ENCODE peak calls at places on chromosome 18, in four cellular contexts. O is GM12878, E is K562, Y is HepG2. Q is an unnamed sample.

GRCh38 chr18:21362921-21363320 is 120.9 kb downstream of the GREB1L start:
- DNase-seq in Y (no peak), E (no peak), O (no peak), Q (no peak)

GRCh38 chr18:50830544-50830943 is 10.7 kb upstream of the MRO start:
- DNase-seq in O (no peak), E (no peak), Y (no peak), Q (no peak)

GRCh38 chr18:31877900-31878299 is 65.0 kb downstream of the TRAPPC8 start:
- DNase-seq in O (no peak), Y (no peak), E (no peak), Q (no peak)

GRCh38 chr18:36901277-36901701 is 72.4 kb downstream of the KIAA1328 start:
- DNase-seq in Y (no peak), E (peak), O (no peak), Q (no peak)

GRCh38 chr18:3037423-3037915 is 24.5 kb upstream of the LPIN2 start:
- DNase-seq in O (peak), E (peak), Y (peak), Q (peak)

GRCh38 chr18:51151185-51151567 is 46.3 kb downstream of the MEX3C start:
- DNase-seq in O (no peak), Y (no peak), E (no peak), Q (no peak)

GRCh38 chr18:39434223-39434622 is 1868.6 kb upstream of the CELF4 start:
- DNase-seq in E (no peak), O (no peak), Y (no peak), Q (no peak)

GRCh38 chr18:79586436-79587297 is 92.9 kb upstream of the CTDP1 start:
- DNase-seq in E (peak), Y (no peak), O (no peak), Q (no peak)

GRCh38 chr18:49011291-49011746 is 60.6 kb upstream of the SMAD7 start:
- DNase-seq in E (no peak), O (no peak), Y (no peak), Q (no peak)

GRCh38 chr18:25289040-25289631 is 62.8 kb downstream of the ZNF521 start:
- DNase-seq in Y (no peak), O (no peak), E (no peak), Q (no peak)

GRCh38 chr18:68797901-68798300 is at the start of gene CCDC102B:
- DNase-seq in E (no peak), Y (no peak), O (no peak), Q (no peak)

GRCh38 chr18:67104700-67105284 is 411.7 kb downstream of the DSEL start:
- DNase-seq in O (no peak), Y (peak), E (peak), Q (no peak)

GRCh38 chr18:50582500-50582899 is 22.6 kb downstream of the MAPK4 start:
- DNase-seq in O (no peak), Y (no peak), E (no peak), Q (no peak)

GRCh38 chr18:40534748-40535147 is 1420.3 kb upstream of the PIK3C3 start:
- DNase-seq in E (no peak), O (no peak), Y (no peak), Q (no peak)

GRCh38 chr18:71831039-71831438 is 713.1 kb downstream of the CBLN2 start:
- DNase-seq in Y (no peak), O (no peak), E (no peak), Q (no peak)

GRCh38 chr18:11751305-11752115 is 62.4 kb downstream of the GNAL start:
- DNase-seq in O (no peak), Y (no peak), E (no peak), Q (no peak)

GRCh38 chr18:28147674-28148171 is 29.2 kb downstream of the CDH2 start:
- DNase-seq in O (no peak), Y (peak), E (no peak), Q (no peak)

GRCh38 chr18:70419526-70419925 is 130.7 kb downstream of the SOCS6 start:
- DNase-seq in O (no peak), E (no peak), Y (no peak), Q (no peak)

GRCh38 chr18:28823506-28824182 is 646.7 kb upstream of the CDH2 start:
- DNase-seq in O (no peak), E (no peak), Y (no peak), Q (no peak)

GRCh38 chr18:60984496-60984895 is 348.7 kb upstream of the CDH20 start:
- DNase-seq in Y (no peak), E (no peak), O (no peak), Q (no peak)

GRCh38 chr18:54964741-54965140 is 5.5 kb upstream of the CCDC68 start:
- DNase-seq in E (no peak), O (no peak), Y (no peak), Q (peak)

GRCh38 chr18:12295389-12296086 is 12.5 kb upstream of the TUBB6 start:
- DNase-seq in O (no peak), E (no peak), Y (no peak), Q (no peak)

GRCh38 chr18:3827236-3827635 is 377.3 kb downstream of the TGIF1 start:
- DNase-seq in O (no peak), Y (no peak), E (no peak), Q (no peak)

GRCh38 chr18:32049393-32050161 is 31.0 kb downstream of the RNF125 start:
- DNase-seq in O (no peak), E (no peak), Y (no peak), Q (no peak)

GRCh38 chr18:28657836-28658410 is 481.0 kb upstream of the CDH2 start:
- DNase-seq in O (no peak), Y (no peak), E (no peak), Q (no peak)

GRCh38 chr18:35983818-35984217 is 11.3 kb downstream of the RMP24 start:
- DNase-seq in Y (no peak), E (no peak), O (no peak), Q (no peak)

GRCh38 chr18:79853993-79854364 is 56.2 kb downstream of the KCNG2 start:
- DNase-seq in O (no peak), E (no peak), Y (no peak), Q (no peak)

GRCh38 chr18:73119574-73119973 is 251.8 kb upstream of the NETO1 start:
- DNase-seq in E (no peak), O (no peak), Y (no peak), Q (peak)
- TF ChIP-seq JUND in E (no peak), O (no peak), Y (no peak), Q (no peak)

DNA sequence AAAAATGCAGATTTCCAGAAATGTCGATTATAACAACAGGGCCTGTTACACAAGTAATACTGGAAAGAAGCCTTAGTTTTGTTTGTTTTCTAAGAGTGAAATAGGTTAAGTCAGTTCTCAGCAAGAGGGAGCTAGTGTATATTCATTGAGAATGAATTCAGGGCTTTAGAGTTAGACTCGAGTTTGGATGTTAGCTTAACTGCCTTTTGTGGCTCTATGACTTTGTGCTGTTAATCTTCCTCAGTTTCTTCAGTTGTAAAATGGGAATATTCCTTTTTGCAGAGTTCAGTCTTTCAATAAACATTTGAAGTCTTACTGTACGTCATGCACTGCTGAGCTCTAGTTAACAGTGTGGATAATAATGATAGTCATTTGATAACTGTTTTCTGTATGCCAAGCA is 989 bp downstream of the NDUFV2 start:
- DNase-seq in O (no peak), E (no peak), Y (no peak), Q (peak)
- TF ChIP-seq JUND in O (no peak), E (no peak), Y (no peak), Q (no peak)

GRCh38 chr18:33467531-33467930 is 27.0 kb upstream of the CCDC178 start:
- DNase-seq in O (no peak), E (no peak), Y (no peak), Q (no peak)
- TF ChIP-seq JUND in O (no peak), E (no peak), Y (no peak), Q (no peak)

GRCh38 chr18:13487237-13487636 is 239.1 kb downstream of the FAM210A start:
- DNase-seq in E (no peak), Y (no peak), O (no peak), Q (no peak)

GRCh38 chr18:13485182-13485581 is 241.2 kb downstream of the FAM210A start:
- DNase-seq in Y (no peak), O (no peak), E (no peak), Q (no peak)

GRCh38 chr18:13488281-13488929 is 238.0 kb downstream of the FAM210A start:
- DNase-seq in Y (no peak), E (no peak), O (no peak), Q (no peak)

GRCh38 chr18:13485604-13486003 is 240.8 kb downstream of the FAM210A start:
- DNase-seq in O (no peak), Y (no peak), E (no peak), Q (no peak)

GRCh38 chr18:13486686-13487085 is 239.7 kb downstream of the FAM210A start:
- DNase-seq in E (no peak), Y (no peak), O (no peak), Q (no peak)
- TF ChIP-seq JUND in E (no peak), Y (no peak), O (no peak), Q (no peak)

GRCh38 chr18:57780318-57781127 is 22.6 kb downstream of the ATP8B1 start:
- DNase-seq in Y (no peak), O (peak), E (peak), Q (no peak)
- TF ChIP-seq JUND in Y (no peak), O (no peak), E (peak), Q (no peak)

DNA sequence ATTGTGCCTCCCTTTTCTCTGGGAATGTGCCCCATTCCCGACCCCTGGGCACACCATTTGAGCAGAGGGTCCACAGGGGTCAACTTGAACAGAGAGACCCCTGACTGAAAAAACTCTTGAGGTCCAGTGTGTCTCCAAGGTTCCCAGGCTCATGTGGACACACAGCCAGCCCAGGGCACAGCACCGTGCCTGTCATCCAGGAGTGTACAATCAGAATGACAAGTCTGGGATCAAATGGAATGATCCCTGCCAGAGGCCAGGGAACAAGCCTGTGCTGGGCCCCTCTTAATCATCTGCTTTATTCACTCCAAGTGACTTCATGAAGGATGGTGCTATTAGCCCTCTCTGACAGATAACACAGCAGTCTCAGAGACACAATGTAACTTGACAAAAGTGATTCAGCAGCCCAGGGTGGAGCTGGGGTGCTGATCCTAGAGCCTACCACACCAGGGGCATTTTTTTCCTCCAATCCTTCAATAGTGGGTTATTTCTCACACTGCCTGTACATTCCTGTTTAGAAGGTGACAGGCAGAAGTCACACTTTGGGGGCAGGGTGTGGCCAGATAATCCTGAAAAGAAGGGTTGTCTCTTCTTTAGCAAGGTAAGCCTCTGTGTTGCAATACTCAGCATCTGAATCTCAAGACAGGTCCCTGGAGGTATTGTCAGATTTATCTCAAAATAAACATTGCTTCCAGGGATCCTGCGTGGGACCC is 84.0 kb upstream of the TMEM200C start:
- DNase-seq in Y (no peak), O (no peak), E (no peak), Q (no peak)
- TF ChIP-seq JUND in Y (no peak), O (no peak), E (no peak), Q (no peak)

DNA sequence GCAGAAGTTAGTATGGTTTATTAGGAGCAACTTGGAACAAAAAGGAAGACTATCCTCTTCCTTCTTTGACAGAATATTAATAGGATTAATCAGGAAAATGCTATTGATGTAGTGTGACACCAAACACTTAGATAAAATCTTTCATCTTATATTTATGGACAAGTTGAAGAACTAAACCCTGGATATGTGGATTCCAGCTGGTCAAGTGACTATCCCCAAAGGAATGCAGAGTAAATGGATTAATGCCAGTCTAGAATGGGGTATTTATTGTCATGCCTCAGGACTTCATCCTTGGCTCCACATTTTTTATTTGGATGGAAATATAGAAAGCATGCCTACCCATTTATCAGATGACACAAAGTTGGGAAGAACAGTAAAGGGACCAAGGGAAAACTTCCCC is 124.0 kb upstream of the TTC39C start:
- DNase-seq in O (no peak), E (no peak), Y (no peak), Q (no peak)
- TF ChIP-seq JUND in O (no peak), E (no peak), Y (no peak), Q (no peak)

DNA sequence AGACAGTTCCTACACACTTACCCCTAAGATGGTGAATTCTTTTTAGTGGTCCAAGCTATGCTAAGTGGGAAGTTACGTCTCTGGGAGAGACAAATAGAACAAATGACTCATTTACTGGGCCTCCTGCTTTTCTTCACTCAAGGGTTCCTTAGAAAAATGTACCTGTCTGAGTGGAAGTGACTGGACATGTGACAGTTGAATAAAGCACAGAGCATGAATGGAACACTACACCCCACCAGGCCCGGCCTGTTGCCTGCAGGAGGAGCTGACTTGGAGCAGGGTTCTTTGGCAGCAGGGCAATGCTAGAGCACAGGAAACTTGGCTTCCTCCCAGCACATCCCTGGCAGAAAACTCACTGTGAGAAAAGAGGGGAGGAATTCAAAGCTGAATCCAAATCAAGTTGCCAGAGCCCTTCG is 451.0 kb upstream of the SETBP1 start:
- DNase-seq in Y (no peak), E (no peak), O (no peak), Q (no peak)
- TF ChIP-seq JUND in Y (no peak), E (no peak), O (no peak), Q (no peak)

DNA sequence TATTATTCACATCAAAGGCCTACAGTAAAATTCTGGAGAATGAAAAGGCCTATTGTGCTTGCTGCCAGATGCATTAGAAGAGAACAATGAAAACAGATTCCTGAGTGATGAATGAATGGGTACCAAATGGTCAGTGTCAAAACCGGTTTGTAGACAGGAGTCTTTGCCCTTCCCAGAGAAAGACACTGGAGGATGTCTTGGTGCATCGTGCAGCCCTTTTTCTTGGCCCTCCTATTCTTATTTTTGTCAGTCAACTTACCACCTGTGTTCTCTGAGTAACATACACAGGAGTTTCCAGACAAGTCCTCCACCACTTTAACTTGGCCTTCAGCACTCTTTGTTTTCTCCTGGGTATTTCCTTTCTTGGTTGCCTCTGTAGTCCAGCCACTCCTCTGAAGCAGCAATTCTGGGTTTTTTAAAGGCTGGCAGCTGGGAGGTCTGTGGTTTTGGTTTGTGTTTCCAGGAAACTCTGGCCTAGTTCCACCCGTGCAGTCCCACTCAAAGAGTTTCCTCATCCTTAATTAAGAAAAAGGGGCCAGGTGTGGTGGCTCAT is 29.4 kb downstream of the PSTPIP2 start:
- DNase-seq in O (no peak), E (no peak), Y (no peak), Q (peak)
- TF ChIP-seq JUND in O (no peak), E (no peak), Y (no peak), Q (no peak)

DNA sequence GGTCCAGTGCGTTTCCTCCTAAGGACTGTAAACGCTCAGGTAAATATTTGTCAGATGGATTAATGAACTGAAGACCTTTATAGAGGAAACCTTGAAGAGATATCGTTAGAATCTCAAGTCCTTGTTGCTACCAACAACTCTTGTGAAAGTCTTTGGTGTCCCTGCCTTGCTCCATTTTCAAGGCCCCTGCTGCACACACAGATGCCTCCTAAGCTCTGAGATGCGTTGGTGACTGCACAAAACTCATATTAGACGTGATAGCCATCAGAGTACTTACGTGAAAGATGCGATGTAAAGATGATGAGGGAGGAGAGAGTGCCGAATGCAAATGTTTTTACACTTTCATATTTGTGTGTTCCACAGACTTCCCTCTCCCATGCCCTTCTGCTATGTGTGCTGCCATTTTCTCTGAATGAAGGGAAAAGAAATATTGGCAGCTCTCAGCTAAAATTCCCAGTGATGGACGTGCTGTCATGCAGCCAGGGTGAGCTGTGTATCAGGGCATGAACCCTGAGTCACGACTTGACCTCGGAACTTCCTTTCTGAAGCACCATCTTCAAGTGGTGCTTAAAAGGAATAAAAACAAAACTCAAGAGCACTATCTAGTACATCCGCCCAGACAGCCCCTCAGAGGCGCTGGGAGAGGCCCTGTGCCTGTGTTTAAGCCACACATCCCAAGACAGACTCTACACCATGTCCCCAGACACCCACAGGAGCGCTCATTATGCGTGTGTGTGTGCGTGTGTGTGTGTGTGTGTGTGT is 117.4 kb downstream of the FAM210A start:
- DNase-seq in E (no peak), O (no peak), Y (no peak), Q (no peak)
- TF ChIP-seq JUND in E (no peak), O (no peak), Y (no peak), Q (no peak)

Q was measured in T47D.